ENCODE peak calls at places on chromosomes 7 and 10, in five cellular contexts. H is sigmoid colon; I is stimulated activated CD4-positive, alpha-beta T cell treated with anti-CD3 and anti-CD28 coated beads, Interleukin-2, amount 100 ng/mL, for 24 hours; Z is activated CD8-positive, alpha-beta memory T cell treated with anti-CD3 and anti-CD28 coated beads for 24 hours; Y is NCI-H446 treated with DMSO at 0.1 percent for 48 hours. F is an unnamed sample.

GRCh38 chr10:24153016-24153415 is 55.9 kb upstream of the KIAA1217 start:
- DNase-seq in Y (no peak), H (no peak), I (no peak), Z (no peak), F (no peak)

GRCh38 chr7:778968-779451 is 51.9 kb upstream of the PRKAR1B start:
- DNase-seq in Z (no peak), H (no peak), I (no peak), Y (peak; percentile 26), F (no peak)

GRCh38 chr10:132410779-132411532 is 14.0 kb downstream of the PWWP2B start:
- DNase-seq in H (no peak), I (no peak), Y (no peak), Z (no peak), F (no peak)

GRCh38 chr7:45812946-45813345 is 59.9 kb downstream of the CCDC201 start:
- DNase-seq in H (no peak), I (no peak), Z (no peak), Y (no peak), F (no peak)

GRCh38 chr7:40220421-40220911 is 85.7 kb downstream of the SUGCT start:
- DNase-seq in Y (no peak), Z (no peak), I (no peak), H (no peak), F (no peak)

GRCh38 chr7:44257618-44258422 is 57.0 kb downstream of the YKT6 start:
- DNase-seq in H (no peak), Y (no peak), I (peak; percentile 75), Z (peak; percentile 95), F (peak; percentile 91)

GRCh38 chr7:123719481-123719806 is 29.4 kb downstream of the WASL start:
- DNase-seq in Y (no peak), Z (no peak), I (no peak), H (no peak), F (no peak)

GRCh38 chr10:49569031-49569765 is 30.3 kb upstream of the ERCC6 start:
- DNase-seq in H (no peak), I (no peak), Y (no peak), Z (no peak), F (no peak)

GRCh38 chr10:108404155-108404554 is 1239.6 kb upstream of the SORCS1 start:
- DNase-seq in Y (no peak), I (no peak), Z (no peak), H (no peak), F (no peak)

GRCh38 chr10:23171232-23171876 is 20.8 kb upstream of the PTF1A start:
- DNase-seq in I (no peak), Z (no peak), H (no peak), Y (no peak), F (no peak)

GRCh38 chr10:79434816-79435215 is 10.6 kb downstream of the ZCCHC24 start:
- DNase-seq in H (peak; percentile 83), I (no peak), Z (no peak), Y (no peak), F (peak; percentile 69)

GRCh38 chr10:129637841-129638240 is 170.8 kb downstream of the MGMT start:
- DNase-seq in I (no peak), Y (no peak), Z (no peak), H (no peak), F (peak; percentile 69)

F was measured in cardiac septum.